ENCODE peak calls at places on chromosomes 2 and 18, in ten cellular contexts. M is ovary, L is keratinocyte, Y is thoracic aorta, V is brain microvascular endothelial cell, T is mammary epithelial cell, B is fibroblast of lung, U is H9, H is MM.1S, F is left ventricle myocardium inferior. D is an unnamed sample. For H3K27me3, the result is how much of the 10 kb centered on the place peaks cover.

GRCh38 chr2:33577660-33578059 is 21.4 kb downstream of the FAM98A start:
- DNase-seq in M (no peak), L (no peak), Y (no peak), V (no peak), T (no peak), B (peak), U (no peak), H (no peak), F (no peak), D (no peak)

GRCh38 chr2:136319227-136319626 is 201.3 kb upstream of the CXCR4 start:
- DNase-seq in M (no peak), L (no peak), Y (no peak), V (no peak), T (no peak), B (no peak), U (no peak), H (no peak), F (no peak), D (no peak)

GRCh38 chr2:7785700-7786099 is 868.5 kb downstream of the RNF144A start:
- DNase-seq in M (no peak), L (no peak), Y (no peak), V (no peak), T (no peak), B (no peak), U (no peak), H (no peak), F (no peak), D (no peak)

GRCh38 chr2:55721601-55722215 is 28.1 kb upstream of the PNPT1 start:
- DNase-seq in M (no peak), L (no peak), Y (no peak), V (no peak), T (peak), B (peak), U (no peak), H (no peak), F (no peak), D (no peak)

GRCh38 chr18:21129586-21130216 is 18.1 kb upstream of the ROCK1 start:
- DNase-seq in M (no peak), L (no peak), Y (no peak), V (peak), T (no peak), B (no peak), U (no peak), H (no peak), F (no peak), D (no peak)

GRCh38 chr2:151063271-151063670 is 198.4 kb downstream of the RBM43 start:
- DNase-seq in M (no peak), L (no peak), Y (no peak), V (peak), T (peak), B (peak), U (no peak), H (no peak), F (no peak), D (no peak)

GRCh38 chr2:152423684-152424083 is 88.7 kb downstream of the FMNL2 start:
- DNase-seq in M (no peak), L (no peak), Y (no peak), V (no peak), T (no peak), B (no peak), U (no peak), H (no peak), F (no peak), D (no peak)

GRCh38 chr2:234436482-234436837 is 60.4 kb downstream of the ARL4C start:
- DNase-seq in M (no peak), L (no peak), Y (no peak), V (no peak), T (no peak), B (no peak), U (no peak), H (no peak), F (no peak), D (no peak)

GRCh38 chr2:8076453-8077284 is 605.2 kb upstream of the ID2 start:
- DNase-seq in M (no peak), L (no peak), Y (no peak), V (no peak), T (no peak), B (no peak), U (no peak), H (peak), F (no peak), D (no peak)

GRCh38 chr18:76006151-76006550 is 488.9 kb downstream of the ZNF516 start:
- DNase-seq in M (no peak), L (no peak), Y (no peak), V (no peak), T (no peak), B (no peak), U (no peak), H (no peak), F (no peak), D (no peak)

GRCh38 chr2:36658277-36658748 is 38.2 kb upstream of the VIT start:
- DNase-seq in M (no peak), L (no peak), Y (no peak), V (no peak), T (no peak), B (no peak), U (no peak), H (no peak), F (no peak), D (no peak)

GRCh38 chr2:7899923-7900322 is 781.9 kb upstream of the ID2 start:
- DNase-seq in M (no peak), L (no peak), Y (no peak), V (no peak), T (no peak), B (no peak), U (no peak), H (no peak), F (no peak), D (no peak)

GRCh38 chr2:63740943-63741342 is 100.8 kb upstream of the UGP2 start:
- DNase-seq in M (no peak), L (no peak), Y (no peak), V (no peak), T (peak), B (no peak), U (no peak), H (no peak), F (no peak), D (no peak)

GRCh38 chr2:101432411-101433181 is 42.3 kb downstream of the RFX8 start:
- DNase-seq in M (no peak), L (no peak), Y (no peak), V (peak), T (no peak), B (no peak), U (no peak), H (no peak), F (no peak), D (peak)

GRCh38 chr2:102498414-102498813 is 25.4 kb downstream of the SLC9A4 start:
- DNase-seq in M (no peak), L (no peak), Y (no peak), V (no peak), T (no peak), B (no peak), U (no peak), H (no peak), F (no peak), D (no peak)

GRCh38 chr2:85505551-85506238 is 33.3 kb upstream of the MAT2A start:
- DNase-seq in M (no peak), L (no peak), Y (no peak), V (no peak), T (no peak), B (no peak), U (no peak), H (no peak), F (no peak), D (no peak)

GRCh38 chr2:226782092-226782713 is 17.4 kb downstream of the IRS1 start:
- DNase-seq in M (no peak), L (no peak), Y (no peak), V (peak), T (no peak), B (peak), U (no peak), H (no peak), F (no peak), D (no peak)

GRCh38 chr2:175567435-175568061 is 386.0 kb upstream of the ATP5MC3 start:
- DNase-seq in M (no peak), L (no peak), Y (no peak), V (no peak), T (no peak), B (no peak), U (no peak), H (peak), F (no peak), D (no peak)

GRCh38 chr2:237707859-237708398 is 80.5 kb downstream of the LRRFIP1 start:
- DNase-seq in M (no peak), L (no peak), Y (no peak), V (no peak), T (no peak), B (peak), U (no peak), H (no peak), F (no peak), D (peak)

GRCh38 chr2:178927173-178927572 is 120.0 kb upstream of the TTN start:
- DNase-seq in M (no peak), L (no peak), Y (no peak), V (no peak), T (no peak), B (no peak), U (no peak), H (peak), F (no peak), D (peak)

GRCh38 chr2:195710407-195710806 is 53.4 kb downstream of the SLC39A10 start:
- DNase-seq in M (no peak), L (no peak), Y (no peak), V (no peak), T (peak), B (peak), U (no peak), H (no peak), F (no peak), D (no peak)

GRCh38 chr2:199019898-199020507 is 437.7 kb downstream of the SATB2 start:
- DNase-seq in M (no peak), L (no peak), Y (no peak), V (peak), T (peak), B (peak), U (no peak), H (peak), F (no peak), D (no peak)

GRCh38 chr2:24489942-24490673 is 946 bp upstream of the NCOA1 start:
- DNase-seq in M (no peak), L (no peak), Y (no peak), V (no peak), T (peak), B (peak), U (peak), H (peak), F (no peak), D (peak)

GRCh38 chr2:29920631-29921559 is 491 bp downstream of the ALK start:
- DNase-seq in M (no peak), L (no peak), Y (no peak), V (no peak), T (peak), B (peak), U (peak), H (peak), F (no peak), D (peak)

GRCh38 chr2:56001992-56002391 is 78.4 kb upstream of the EFEMP1 start:
- DNase-seq in M (no peak), L (no peak), Y (no peak), V (no peak), T (no peak), B (peak), U (no peak), H (no peak), F (no peak), D (no peak)

GRCh38 chr2:167592441-167592840 is 655.0 kb downstream of the STK39 start:
- DNase-seq in M (no peak), L (no peak), Y (no peak), V (no peak), T (no peak), B (no peak), U (no peak), H (no peak), F (no peak), D (no peak)

GRCh38 chr2:29767606-29768335 is 153.6 kb downstream of the ALK start:
- DNase-seq in M (no peak), L (no peak), Y (no peak), V (no peak), T (no peak), B (no peak), U (no peak), H (no peak), F (no peak), D (no peak)

GRCh38 chr18:42532119-42532518 is 577.1 kb downstream of the PIK3C3 start:
- DNase-seq in M (no peak), L (no peak), Y (no peak), V (no peak), T (no peak), B (no peak), U (no peak), H (no peak), F (no peak), D (no peak)

GRCh38 chr18:69839989-69840388 is 107.7 kb downstream of the CD226 start:
- DNase-seq in M (no peak), L (no peak), Y (no peak), V (no peak), T (no peak), B (no peak), U (no peak), H (no peak), F (no peak), D (no peak)

GRCh38 chr2:191303349-191304005 is 58.3 kb downstream of the MYO1B start:
- DNase-seq in M (no peak), L (no peak), Y (no peak), V (no peak), T (no peak), B (no peak), U (no peak), H (no peak), F (no peak), D (no peak)

GRCh38 chr18:45416168-45416567 is 199.1 kb upstream of the SLC14A2 start:
- DNase-seq in M (no peak), L (no peak), Y (no peak), V (no peak), T (peak), B (no peak), U (no peak), H (no peak), F (no peak), D (no peak)

GRCh38 chr2:123532999-123533398 is 492.1 kb upstream of the CNTNAP5 start:
- DNase-seq in M (no peak), L (no peak), Y (no peak), V (no peak), T (no peak), B (no peak), U (no peak), H (no peak), F (no peak), D (no peak)

GRCh38 chr2:73886357-73886756 is 6.5 kb upstream of the ACTG2 start:
- DNase-seq in M (no peak), L (no peak), Y (no peak), V (no peak), T (no peak), B (no peak), U (no peak), H (no peak), F (no peak), D (no peak)

GRCh38 chr2:167292430-167293171 is 404.3 kb downstream of the XIRP2 start:
- DNase-seq in M (peak), L (peak), Y (peak), V (peak), T (peak), B (peak), U (peak), H (peak), F (peak), D (peak)

GRCh38 chr18:23189099-23189498 is 53.8 kb downstream of the CABLES1 start:
- DNase-seq in M (no peak), L (no peak), Y (no peak), V (no peak), T (no peak), B (no peak), U (no peak), H (no peak), F (no peak), D (no peak)

GRCh38 chr2:177129610-177130009 is 83.0 kb upstream of the HNRNPA3 start:
- DNase-seq in M (no peak), L (no peak), Y (no peak), V (no peak), T (no peak), B (no peak), U (no peak), H (no peak), F (no peak), D (no peak)

GRCh38 chr2:67065046-67065445 is 332.1 kb upstream of the ETAA1 start:
- DNase-seq in M (no peak), L (no peak), Y (no peak), V (no peak), T (no peak), B (no peak), U (no peak), H (no peak), F (no peak), D (no peak)

GRCh38 chr2:121776885-121777698 is 21.6 kb downstream of the TSN start:
- DNase-seq in M (no peak), L (no peak), Y (no peak), V (no peak), T (no peak), B (peak), U (no peak), H (no peak), F (no peak), D (no peak)

GRCh38 chr18:26741041-26741440 is 124.5 kb downstream of the AQP4 start:
- DNase-seq in M (no peak), L (no peak), Y (no peak), V (no peak), T (no peak), B (peak), U (no peak), H (no peak), F (no peak), D (no peak)

GRCh38 chr2:238919307-238919706 is 71.4 kb downstream of the TWIST2 start:
- DNase-seq in M (peak), L (no peak), Y (no peak), V (no peak), T (no peak), B (no peak), U (no peak), H (no peak), F (no peak), D (no peak)
- H3K27me3 ChIP-seq in M (under half), L (under half), Y (under half), V (under half), T (under half), B (under half), U (under half), H (under half), F (half or more), D (under half)

DNA sequence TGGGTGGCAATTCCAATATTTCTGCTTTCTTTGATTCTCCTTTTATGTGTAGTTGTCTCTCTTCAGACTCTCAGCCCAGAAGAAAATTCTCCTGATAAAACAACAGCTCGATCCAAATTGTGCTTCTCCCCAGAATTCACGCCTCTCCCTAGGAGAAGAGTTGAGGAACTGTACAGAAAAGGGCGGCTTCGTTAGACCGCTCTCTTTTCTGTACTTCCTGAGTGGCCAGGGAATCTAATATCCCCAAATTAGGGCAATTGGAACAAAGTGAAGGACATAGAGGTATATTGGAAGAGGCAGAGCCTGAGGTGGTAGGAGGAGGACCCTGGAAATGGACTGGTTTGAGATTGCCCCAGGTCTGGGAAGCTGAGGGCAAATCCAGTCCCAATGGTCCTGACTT is 5.6 kb downstream of the ADCYAP1 start:
- DNase-seq in M (no peak), L (no peak), Y (no peak), V (no peak), T (no peak), B (no peak), U (no peak), H (no peak), F (no peak), D (no peak)
- H3K27me3 ChIP-seq in M (under half), L (half or more), Y (under half), V (half or more), T (under half), B (half or more), U (half or more), H (under half), F (half or more), D (under half)

DNA sequence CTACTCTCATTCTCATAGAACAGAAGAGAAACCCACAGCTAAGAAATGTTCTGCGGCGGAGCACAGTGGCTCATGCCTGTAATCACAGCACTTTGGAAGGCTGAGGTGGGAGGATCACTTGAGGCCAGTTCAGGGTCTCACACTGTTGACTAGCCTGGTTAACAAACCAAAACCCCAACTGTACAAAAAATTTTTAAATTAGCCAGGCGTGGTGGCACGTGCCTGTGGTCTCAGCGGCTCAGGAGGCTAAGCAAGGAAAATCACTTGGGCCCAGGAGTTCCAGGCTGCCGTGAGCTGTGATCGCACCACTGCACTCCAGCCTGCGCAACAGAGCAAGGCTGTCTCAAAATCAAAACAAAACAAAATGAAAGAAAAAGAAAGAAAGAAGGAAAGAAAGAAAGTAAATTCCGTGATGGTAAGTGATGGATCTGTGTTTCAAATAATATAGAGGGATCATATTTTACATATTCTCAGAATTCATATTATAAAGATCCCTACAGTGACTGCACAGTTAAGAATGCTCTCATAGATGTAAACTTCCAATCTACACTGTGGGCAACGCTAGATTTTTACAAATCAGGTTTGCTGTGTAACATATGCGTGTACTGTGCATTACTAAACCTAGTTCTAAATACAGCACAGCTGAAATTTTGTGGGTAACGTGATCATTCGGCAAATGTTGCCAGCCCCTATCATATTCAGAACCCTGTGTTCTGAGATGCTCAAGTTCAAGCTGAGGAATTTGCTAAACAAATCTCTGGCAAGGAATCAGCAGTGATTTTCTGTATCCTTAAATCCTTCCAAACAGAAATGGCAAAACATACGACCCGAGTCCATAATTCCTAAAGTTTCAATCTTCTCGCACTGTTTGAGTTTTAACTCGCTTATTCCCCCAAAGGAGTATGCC is 1.2 kb upstream of the RAB12 start:
- DNase-seq in M (peak), L (no peak), Y (no peak), V (no peak), T (no peak), B (peak), U (no peak), H (no peak), F (no peak), D (no peak)
- H3K27me3 ChIP-seq in M (under half), L (under half), Y (under half), V (under half), T (under half), B (under half), U (under half), H (under half), F (under half), D (under half)

GRCh38 chr2:217711236-217711635 is 291.6 kb downstream of the TNS1 start:
- DNase-seq in M (no peak), L (no peak), Y (no peak), V (peak), T (no peak), B (no peak), U (no peak), H (no peak), F (no peak), D (no peak)

GRCh38 chr2:217712431-217712830 is 290.4 kb downstream of the TNS1 start:
- DNase-seq in M (no peak), L (no peak), Y (no peak), V (no peak), T (no peak), B (no peak), U (no peak), H (no peak), F (no peak), D (no peak)

GRCh38 chr2:217710218-217710565 is 292.6 kb downstream of the TNS1 start:
- DNase-seq in M (no peak), L (no peak), Y (no peak), V (peak), T (peak), B (no peak), U (no peak), H (no peak), F (no peak), D (no peak)

GRCh38 chr2:217707116-217707742 is 295.6 kb downstream of the TNS1 start:
- DNase-seq in M (peak), L (peak), Y (no peak), V (no peak), T (peak), B (no peak), U (no peak), H (no peak), F (no peak), D (peak)

GRCh38 chr2:217709496-217710217 is 293.1 kb downstream of the TNS1 start:
- DNase-seq in M (peak), L (no peak), Y (no peak), V (no peak), T (no peak), B (no peak), U (no peak), H (no peak), F (no peak), D (no peak)
- H3K27me3 ChIP-seq in M (under half), L (under half), Y (under half), V (under half), T (under half), B (under half), U (under half), H (under half), F (under half), D (under half)

D was measured in right cardiac atrium.